ENCODE peak calls at places on chromosome 4, in eight cellular contexts. V is SK-N-SH, J is A549, S is K562, B is stomach, D is sigmoid colon, W is ovary, X is tibial nerve. U is an unnamed sample.

GRCh38 chr4:56653461-56654237 is 27.4 kb downstream of the HOPX start:
- DNase-seq in J (no peak), D (no peak), W (no peak), S (no peak), X (no peak), V (no peak), B (no peak), U (no peak)

GRCh38 chr4:7783560-7783959 is 156.1 kb downstream of the AFAP1 start:
- DNase-seq in V (no peak), W (no peak), X (no peak), S (no peak), J (no peak), D (peak; percentile 61), B (no peak), U (peak; percentile 16)

GRCh38 chr4:14446311-14446710 is 556.0 kb upstream of the CPEB2 start:
- DNase-seq in B (no peak), X (no peak), W (no peak), V (no peak), D (no peak), S (no peak), J (no peak), U (no peak)

GRCh38 chr4:53654300-53654758 is 63.0 kb upstream of the LNX1 start:
- DNase-seq in X (no peak), J (no peak), S (no peak), W (no peak), V (no peak), B (peak; percentile 54), D (no peak), U (no peak)

GRCh38 chr4:87530868-87531267 is 1.7 kb upstream of the SPARCL1 start:
- DNase-seq in W (peak; percentile 82), X (peak; percentile 62), J (no peak), V (no peak), S (no peak), D (peak; percentile 95), B (peak; percentile 30), U (peak; percentile 77)

GRCh38 chr4:99644453-99644852 is 13.2 kb downstream of the C4orf54 start:
- DNase-seq in D (no peak), W (no peak), X (no peak), S (no peak), V (no peak), J (no peak), B (no peak), U (no peak)

GRCh38 chr4:73341454-73341853 is 62.6 kb upstream of the ALB start:
- DNase-seq in V (peak; percentile 11), D (no peak), B (peak; percentile 50), J (peak; percentile 15), W (peak; percentile 16), S (peak; percentile 12), X (no peak), U (no peak)

GRCh38 chr4:89994176-89994873 is 99.7 kb downstream of the MMRN1 start:
- DNase-seq in J (no peak), V (no peak), D (no peak), B (no peak), X (no peak), W (no peak), S (no peak), U (no peak)

GRCh38 chr4:185139736-185140135 is 3.3 kb upstream of the SLC25A4 start:
- DNase-seq in V (no peak), S (no peak), W (no peak), X (no peak), D (no peak), B (no peak), J (no peak), U (no peak)

GRCh38 chr4:55184600-55185523 is 59.5 kb upstream of the KDR start:
- DNase-seq in W (peak; percentile 22), X (no peak), D (no peak), V (no peak), S (peak; percentile 33), B (peak; percentile 29), J (no peak), U (no peak)

GRCh38 chr4:42654606-42655005 is 2.3 kb downstream of the ATP8A1 start:
- DNase-seq in B (no peak), D (no peak), J (no peak), X (no peak), V (no peak), W (peak; percentile 14), S (no peak), U (no peak)

GRCh38 chr4:88179261-88179660 is 20.8 kb upstream of the ABCG2 start:
- DNase-seq in X (no peak), S (no peak), V (no peak), J (no peak), D (no peak), B (no peak), W (no peak), U (no peak)

GRCh38 chr4:119549639-119550038 is 79.0 kb downstream of the PDE5A start:
- DNase-seq in X (no peak), S (no peak), J (no peak), D (no peak), V (no peak), B (no peak), W (no peak), U (no peak)

GRCh38 chr4:77922158-77923094 is 59.8 kb downstream of the MRPL1 start:
- DNase-seq in D (no peak), W (no peak), V (no peak), B (no peak), J (no peak), S (no peak), X (no peak), U (no peak)

GRCh38 chr4:147247577-147247976 is 233.3 kb upstream of the EDNRA start:
- DNase-seq in S (no peak), V (no peak), X (no peak), D (no peak), B (no peak), W (no peak), J (peak; percentile 22), U (no peak)

GRCh38 chr4:60794372-60794771 is 405.8 kb upstream of the ADGRL3 start:
- DNase-seq in X (no peak), S (no peak), J (no peak), B (no peak), W (no peak), D (no peak), V (no peak), U (no peak)

GRCh38 chr4:120769227-120769626 is 153.3 kb downstream of the PRDM5 start:
- DNase-seq in D (no peak), J (no peak), X (no peak), V (no peak), W (peak; percentile 31), S (no peak), B (no peak), U (no peak)

GRCh38 chr4:36385951-36386561 is 104.6 kb downstream of the DTHD1 start:
- DNase-seq in S (no peak), B (no peak), D (no peak), J (no peak), V (no peak), W (no peak), X (no peak), U (no peak)

GRCh38 chr4:10667651-10668341 is 16.8 kb downstream of the CLNK start:
- DNase-seq in W (no peak), B (no peak), S (no peak), X (no peak), V (no peak), D (no peak), J (no peak), U (no peak)

GRCh38 chr4:73139991-73140390 is 70.5 kb upstream of the COX18 start:
- DNase-seq in X (no peak), B (no peak), W (no peak), V (no peak), S (no peak), D (no peak), J (no peak), U (no peak)

GRCh38 chr4:6473264-6474052 is 1.0 kb upstream of the PPP2R2C start:
- DNase-seq in X (no peak), D (peak; percentile 25), J (no peak), V (no peak), S (no peak), W (no peak), B (no peak), U (peak; percentile 50)

DNA sequence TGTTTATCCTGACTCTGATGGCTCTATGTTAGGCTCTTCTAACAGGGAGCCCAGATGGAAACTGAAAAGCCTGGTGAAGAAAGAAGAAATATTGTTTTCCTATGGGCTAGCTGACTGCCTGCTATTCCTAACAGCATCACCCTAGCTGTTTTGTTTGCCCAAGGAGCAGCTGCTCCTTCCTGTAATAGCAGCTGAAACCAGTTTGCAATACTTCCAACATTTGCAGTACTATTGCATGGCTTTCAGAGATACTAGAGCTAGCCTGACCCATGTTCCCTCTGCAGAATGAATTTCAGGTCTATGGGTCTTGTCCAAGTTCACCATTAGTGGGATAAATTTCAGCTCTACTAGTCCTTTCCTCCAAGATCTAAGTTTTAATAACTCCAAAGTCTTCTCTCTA is 495.2 kb downstream of the INPP4B start:
- DNase-seq in X (no peak), W (no peak), S (no peak), B (no peak), D (no peak), J (no peak), V (no peak), U (no peak)
- H3K4me1 ChIP-seq in X (peaks cover 14% of the 10 kb centered on the region), W (peaks cover 3% of the 10 kb centered on the region), S (no peaks in the 10 kb centered on the region), B (peaks cover 70% of the 10 kb centered on the region), D (peaks cover 33% of the 10 kb centered on the region), J (peaks cover 66% of the 10 kb centered on the region), V (no peaks in the 10 kb centered on the region), U (peaks cover 27% of the 10 kb centered on the region)

DNA sequence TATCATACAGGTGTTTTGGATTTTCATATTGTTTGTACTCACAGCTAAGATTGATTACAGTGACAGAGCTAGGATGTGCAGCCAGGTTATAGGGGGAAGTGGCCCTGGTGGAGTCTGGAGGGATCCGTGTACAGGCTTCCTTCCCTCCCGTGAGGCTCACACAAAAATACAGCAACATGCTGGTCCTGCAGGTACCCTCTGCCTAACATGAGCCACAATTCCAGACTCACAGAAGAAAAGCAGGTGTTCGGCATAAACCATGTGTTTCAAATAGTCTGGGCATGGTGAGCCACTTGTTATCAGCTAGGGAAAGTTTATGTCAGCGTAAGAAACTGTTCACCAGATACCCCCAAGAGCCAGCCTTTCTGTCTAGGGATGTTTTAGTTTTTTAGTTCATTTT is 82.9 kb downstream of the HTT start:
- DNase-seq in W (no peak), J (no peak), S (no peak), D (no peak), B (no peak), V (no peak), X (no peak), U (no peak)
- TF ChIP-seq EP300 in W (no peak), J (no peak), S (no peak), D (no peak), B (no peak), V (no peak), X (no peak), U (no peak)

DNA sequence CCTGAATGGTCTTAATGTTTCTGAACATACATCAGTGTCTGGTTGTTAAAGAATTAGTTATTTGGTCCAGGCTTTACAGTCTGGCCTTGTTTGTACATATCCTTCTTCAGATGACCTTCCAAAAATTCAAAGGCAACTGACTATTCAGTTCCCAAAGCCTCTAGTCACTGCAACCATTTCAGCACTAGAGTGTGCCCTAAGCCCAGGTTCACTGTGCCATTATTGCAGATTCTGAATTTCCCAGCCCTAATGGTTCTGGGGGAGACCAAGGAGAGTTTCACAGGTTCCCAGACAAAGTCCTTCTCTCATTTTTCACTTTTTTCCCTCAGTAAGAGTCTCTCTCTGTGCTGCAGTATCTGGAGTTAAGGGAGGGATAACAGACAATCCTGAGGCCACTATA is 235.8 kb downstream of the TRAM1L1 start:
- DNase-seq in W (no peak), V (no peak), D (no peak), B (no peak), X (no peak), J (no peak), S (no peak), U (no peak)
- TF ChIP-seq CTCF in W (no peak), V (no peak), D (no peak), B (no peak), X (no peak), J (no peak), S (no peak), U (no peak)

GRCh38 chr4:3852309-3852708 is 86.1 kb downstream of the ADRA2C start:
- DNase-seq in B (no peak), W (no peak), J (no peak), D (no peak), V (no peak), X (no peak), S (no peak), U (no peak)
- H3K4me1 ChIP-seq in B (no peaks in the 10 kb centered on the region), W (no peaks in the 10 kb centered on the region), J (no peaks in the 10 kb centered on the region), D (no peaks in the 10 kb centered on the region), V (peaks cover 8% of the 10 kb centered on the region), X (no peaks in the 10 kb centered on the region), S (no peaks in the 10 kb centered on the region), U (no peaks in the 10 kb centered on the region)